ENCODE peak calls at places on chromosomes 3 and 15, in nine cellular contexts. J is pancreas; E is heart left ventricle; H is body of pancreas; B is naive thymus-derived CD4-positive, alpha-beta T cell; X is NT2/D1; W is aorta; D is CD8-positive, alpha-beta T cell; V is PC-3. M is an unnamed sample.

GRCh38 chr15:45914425-45914824 is 279.6 kb downstream of the SQOR start:
- DNase-seq in J (no peak), E (no peak), H (no peak), B (no peak), X (no peak), W (no peak), D (no peak), V (peak; percentile 20), M (no peak)

GRCh38 chr3:31448035-31448881 is 84.5 kb upstream of the STT3B start:
- DNase-seq in J (peak; percentile 26), E (no peak), H (peak; percentile 10), B (no peak), X (peak; percentile 18), W (no peak), D (no peak), V (peak; percentile 59), M (peak; percentile 51)

GRCh38 chr3:105559856-105560255 is 193.1 kb downstream of the ALCAM start:
- DNase-seq in J (no peak), E (no peak), H (no peak), B (no peak), X (no peak), W (no peak), D (no peak), V (no peak), M (no peak)

GRCh38 chr3:101077361-101078011 is 84.3 kb upstream of the ABI3BP start:
- DNase-seq in J (no peak), E (no peak), H (no peak), B (no peak), X (no peak), W (no peak), D (no peak), V (peak; percentile 64), M (no peak)

GRCh38 chr15:93451265-93451664 is 362.3 kb upstream of the RGMA start:
- DNase-seq in J (no peak), E (no peak), H (no peak), B (no peak), X (no peak), W (no peak), D (no peak), V (peak; percentile 12), M (no peak)

GRCh38 chr3:44954962-44955361 is 21.0 kb downstream of the ZDHHC3 start:
- DNase-seq in J (no peak), E (no peak), H (peak; percentile 7), B (no peak), X (no peak), W (no peak), D (no peak), V (peak; percentile 94), M (no peak)

GRCh38 chr3:50241163-50241562 is 5.2 kb downstream of the GNAI2 start:
- DNase-seq in J (no peak), E (no peak), H (no peak), B (no peak), X (peak; percentile 94), W (no peak), D (no peak), V (no peak), M (no peak)

GRCh38 chr15:25207369-25207768 is 231.5 kb downstream of the UBE3A start:
- DNase-seq in J (no peak), E (no peak), H (no peak), B (no peak), X (no peak), W (no peak), D (no peak), V (no peak), M (no peak)

GRCh38 chr3:114746502-114746901 is 400.6 kb downstream of the ZBTB20 start:
- DNase-seq in J (no peak), E (no peak), H (no peak), B (no peak), X (no peak), W (no peak), D (no peak), V (no peak), M (no peak)

GRCh38 chr3:114743746-114744145 is 403.3 kb downstream of the ZBTB20 start:
- DNase-seq in J (no peak), E (no peak), H (no peak), B (no peak), X (no peak), W (no peak), D (no peak), V (no peak), M (no peak)

GRCh38 chr3:114739627-114740026 is 407.5 kb downstream of the ZBTB20 start:
- DNase-seq in J (no peak), E (no peak), H (no peak), B (no peak), X (no peak), W (no peak), D (no peak), V (no peak), M (no peak)

GRCh38 chr3:114741066-114741465 is 406.0 kb downstream of the ZBTB20 start:
- DNase-seq in J (no peak), E (no peak), H (no peak), B (no peak), X (no peak), W (no peak), D (no peak), V (no peak), M (no peak)

DNA sequence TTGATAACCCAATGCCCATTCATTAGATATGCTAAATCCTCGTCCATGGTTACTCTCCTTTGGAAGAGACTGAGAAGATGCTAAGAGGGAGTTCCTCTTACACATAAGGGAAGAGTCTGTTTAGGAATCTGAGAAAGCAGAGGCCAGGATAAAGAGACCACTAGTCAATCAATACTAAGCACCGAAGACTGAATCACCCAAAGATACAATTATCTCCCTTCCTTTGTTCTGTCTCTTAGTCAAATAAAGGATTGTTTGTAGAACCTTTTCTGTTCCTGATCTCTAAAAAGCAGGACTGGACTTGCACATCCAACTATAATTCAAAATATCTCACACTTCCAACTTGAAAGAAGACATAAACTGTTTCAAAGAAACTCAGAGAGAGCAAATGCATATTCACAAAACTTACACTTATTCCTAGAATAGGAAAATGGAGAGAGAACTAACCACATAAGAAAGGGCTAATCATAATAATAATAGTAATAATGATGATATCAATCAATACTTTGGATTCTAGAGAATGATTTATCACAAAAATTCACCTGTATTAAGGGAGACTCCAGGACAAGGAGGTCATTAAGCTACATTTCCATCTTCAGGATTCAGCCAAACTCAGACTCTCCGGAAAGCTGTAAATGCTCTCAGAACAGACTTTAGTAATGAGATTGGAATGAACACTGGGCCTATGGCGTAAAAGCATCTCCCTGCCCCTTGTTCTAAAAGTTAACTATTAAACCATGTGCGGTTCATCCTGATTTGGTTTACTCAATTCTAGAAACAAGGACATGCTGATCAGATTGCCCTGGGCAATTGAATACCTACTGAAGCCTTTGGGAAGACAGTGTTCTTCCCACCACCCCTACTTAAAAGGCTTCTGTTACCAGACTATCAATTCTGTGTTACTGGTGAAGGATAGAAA is 401.5 kb downstream of the ZBTB20 start:
- DNase-seq in J (no peak), E (no peak), H (peak; percentile 39), B (no peak), X (no peak), W (no peak), D (no peak), V (peak; percentile 42), M (no peak)
- H3K4me1 ChIP-seq in J (no peaks in the 10 kb centered on the region), E (no peaks in the 10 kb centered on the region), H (peaks cover 30% of the 10 kb centered on the region), B (no peaks in the 10 kb centered on the region), X (no peaks in the 10 kb centered on the region), W (peaks cover 8% of the 10 kb centered on the region), D (no peaks in the 10 kb centered on the region), V (peaks cover 3% of the 10 kb centered on the region), M (no peaks in the 10 kb centered on the region)

GRCh38 chr3:69388241-69388640 is 2.4 kb upstream of the FRMD4B start:
- DNase-seq in J (no peak), E (no peak), H (no peak), B (no peak), X (no peak), W (no peak), D (no peak), V (no peak), M (no peak)

GRCh38 chr3:69386535-69387385 is 872 bp upstream of the FRMD4B start:
- DNase-seq in J (no peak), E (no peak), H (no peak), B (no peak), X (no peak), W (no peak), D (no peak), V (peak; percentile 12), M (no peak)

GRCh38 chr3:69385033-69385722 is 710 bp downstream of the FRMD4B start:
- DNase-seq in J (no peak), E (no peak), H (no peak), B (no peak), X (no peak), W (no peak), D (no peak), V (no peak), M (no peak)

GRCh38 chr3:69384379-69384778 is 1.5 kb downstream of the FRMD4B start:
- DNase-seq in J (no peak), E (no peak), H (no peak), B (no peak), X (no peak), W (no peak), D (no peak), V (no peak), M (no peak)

DNA sequence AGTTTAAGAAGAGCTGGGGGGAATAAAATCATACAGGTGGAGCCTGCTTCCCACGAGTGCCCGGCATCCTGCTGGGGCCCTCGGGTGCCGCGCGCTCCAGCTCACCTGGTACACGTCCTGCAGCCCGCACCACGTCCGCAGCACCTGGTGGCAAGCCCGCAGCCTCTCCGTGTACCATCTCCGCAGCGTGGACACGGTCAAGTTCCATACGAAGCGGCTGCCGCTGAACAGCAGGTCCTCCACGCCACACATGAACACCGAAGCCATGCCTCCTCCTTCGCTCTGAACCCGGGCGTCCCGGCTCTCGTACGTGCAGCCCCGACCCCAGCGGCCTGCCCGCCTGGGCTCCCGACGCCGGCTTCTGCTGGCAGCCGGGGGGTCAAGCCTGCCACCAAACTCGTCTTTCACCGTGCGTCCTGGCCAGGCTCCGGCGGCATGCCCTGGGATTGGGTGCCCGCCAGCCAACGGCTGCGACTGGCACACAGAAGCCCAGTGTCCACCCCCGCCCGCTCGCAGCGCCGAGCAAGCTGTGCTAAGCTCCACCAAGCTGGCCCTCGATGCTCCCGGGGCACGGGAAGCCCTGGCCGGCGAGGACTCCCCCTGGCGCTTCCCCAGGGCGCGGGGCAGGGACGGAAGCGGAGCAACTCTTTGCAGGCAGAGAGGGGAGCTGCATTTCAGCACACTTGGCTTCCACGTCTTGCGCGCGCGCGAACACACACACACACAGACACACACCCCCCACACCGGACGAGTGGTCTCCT is at the start of gene FRMD4B:
- DNase-seq in J (peak; percentile 72), E (peak; percentile 85), H (peak; percentile 74), B (peak; percentile 61), X (no peak), W (peak; percentile 90), D (no peak), V (peak; percentile 8), M (peak; percentile 79)
- H3K4me3 ChIP-seq in J (peak within 1 kb of the TSS; percentile 22), E (peak within 1 kb of the TSS; percentile 62), H (peak within 1 kb of the TSS; percentile 21), B (no peak within 1 kb of the TSS), X (peak within 1 kb of the TSS; percentile 77), W (peak within 1 kb of the TSS; percentile 12), D (no peak within 1 kb of the TSS), V (peak within 1 kb of the TSS; percentile 53), M (peak within 1 kb of the TSS; percentile 51)

DNA sequence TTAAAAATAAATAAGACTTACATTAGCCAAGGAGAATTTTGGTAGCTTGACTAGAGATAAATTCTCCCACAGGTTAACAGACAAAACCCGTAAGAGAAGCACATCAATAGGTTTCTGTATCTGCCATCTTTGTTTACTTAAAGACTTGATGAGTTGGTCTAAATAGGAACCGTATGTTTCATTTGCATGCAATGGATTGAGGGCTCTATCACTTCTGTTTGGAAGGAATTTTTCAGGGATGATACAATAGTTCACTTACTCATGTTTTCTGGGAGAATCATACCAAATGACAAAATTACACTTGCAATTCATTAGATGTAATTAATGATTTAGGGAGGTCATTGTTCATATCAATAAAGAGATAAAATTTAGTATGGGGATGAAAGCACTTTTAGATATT is 631.5 kb upstream of the NR2F2 start:
- DNase-seq in J (no peak), E (no peak), H (no peak), B (no peak), X (no peak), W (no peak), D (no peak), V (no peak), M (no peak)
- H3K9me3 ChIP-seq in J (no peaks in the 10 kb centered on the region), E (no peaks in the 10 kb centered on the region), H (no peaks in the 10 kb centered on the region), B (peaks cover 11% of the 10 kb centered on the region), X (peaks cover 30% of the 10 kb centered on the region), W (peaks cover 2% of the 10 kb centered on the region), D (no peaks in the 10 kb centered on the region), V (peaks cover 22% of the 10 kb centered on the region), M (peaks cover 10% of the 10 kb centered on the region)

DNA sequence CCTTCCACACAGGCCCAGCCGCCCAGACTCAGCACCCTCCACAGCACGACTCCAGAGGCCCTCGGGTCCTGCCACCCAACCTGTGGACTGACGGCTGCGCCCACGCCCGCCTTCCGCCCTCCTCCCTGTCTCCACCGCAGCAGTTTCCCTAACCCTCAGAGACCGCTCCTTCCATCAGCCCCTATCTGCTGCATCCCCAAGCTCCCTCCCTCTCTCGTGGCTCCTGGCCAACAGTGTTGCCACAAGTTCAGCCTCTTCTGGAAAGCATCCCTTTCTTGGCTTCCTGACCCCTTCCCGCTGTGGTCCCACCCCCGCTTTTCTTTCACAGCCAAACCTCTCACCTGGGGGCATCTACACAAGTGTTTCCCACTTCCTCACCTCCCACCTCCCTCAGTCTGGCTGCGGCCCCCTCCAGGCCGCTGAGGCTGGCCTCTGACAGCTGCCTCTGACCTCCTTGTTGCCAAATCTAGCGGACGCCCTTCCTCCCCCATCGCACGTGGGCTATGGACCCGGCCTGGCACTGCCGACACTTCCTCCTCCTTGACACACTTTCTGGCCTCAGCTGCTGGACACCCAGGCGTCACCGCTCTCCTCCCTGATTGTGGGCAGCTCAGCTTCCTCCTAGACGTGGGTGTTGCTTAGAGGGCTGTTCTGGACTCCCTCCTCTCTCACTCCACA is 168.8 kb upstream of the TLE3 start:
- DNase-seq in J (no peak), E (peak; percentile 87), H (peak; percentile 82), B (no peak), X (no peak), W (peak; percentile 90), D (no peak), V (no peak), M (peak; percentile 76)
- H3K4me1 ChIP-seq in J (no peaks in the 10 kb centered on the region), E (peaks cover 21% of the 10 kb centered on the region), H (peaks cover 5% of the 10 kb centered on the region), B (peaks cover 10% of the 10 kb centered on the region), X (peaks cover 19% of the 10 kb centered on the region), W (no peaks in the 10 kb centered on the region), D (peaks cover 27% of the 10 kb centered on the region), V (peaks cover 42% of the 10 kb centered on the region), M (no peaks in the 10 kb centered on the region)